ENCODE peak calls at places on chromosome 1, in five cellular contexts. W, D, T, P and Z are unnamed samples.

GRCh38 chr1:67316918-67317317 is 9.2 kb downstream of the IL12RB2 start:
- DNase-seq in W (no peak), D (no peak), T (no peak), P (peak), Z (no peak)

GRCh38 chr1:175597969-175598765 is 145.2 kb downstream of the TNR start:
- DNase-seq in W (no peak), D (no peak), T (no peak), P (peak), Z (peak)

GRCh38 chr1:171816300-171816901 is 24.9 kb upstream of the DNM3 start:
- DNase-seq in W (no peak), D (no peak), T (no peak), P (no peak), Z (no peak)

GRCh38 chr1:155093938-155094621 is 15.4 kb downstream of the EFNA3 start:
- DNase-seq in W (peak), D (peak), T (peak), P (peak), Z (peak)

GRCh38 chr1:47317841-47318240 is 3.9 kb upstream of the STIL start:
- DNase-seq in W (no peak), D (no peak), T (no peak), P (peak), Z (peak)

GRCh38 chr1:35834218-35834617 is 26.4 kb downstream of the AGO4 start:
- DNase-seq in W (no peak), D (no peak), T (no peak), P (no peak), Z (no peak)

GRCh38 chr1:226875641-226876295 is 5.4 kb downstream of the PSEN2 start:
- DNase-seq in W (peak), D (no peak), T (no peak), P (peak), Z (peak)

GRCh38 chr1:63679589-63679988 is 86.4 kb downstream of the PGM1 start:
- DNase-seq in W (no peak), D (no peak), T (no peak), P (no peak), Z (no peak)

GRCh38 chr1:151705146-151705545 is 11.5 kb downstream of the CELF3 start:
- DNase-seq in W (no peak), D (no peak), T (no peak), P (no peak), Z (no peak)

GRCh38 chr1:199173356-199173755 is 534.5 kb downstream of the PTPRC start:
- DNase-seq in W (no peak), D (no peak), T (no peak), P (peak), Z (peak)

GRCh38 chr1:170194451-170194850 is 48.7 kb downstream of the NTMT2 start:
- DNase-seq in W (no peak), D (no peak), T (no peak), P (no peak), Z (no peak)

GRCh38 chr1:46166521-46167462 is 8.1 kb upstream of the TSPAN1 start:
- DNase-seq in W (peak), D (no peak), T (peak), P (no peak), Z (no peak)

GRCh38 chr1:8598060-8598724 is 219.2 kb downstream of the RERE start:
- DNase-seq in W (peak), D (peak), T (peak), P (peak), Z (peak)

GRCh38 chr1:235902638-235903542 is 36.2 kb upstream of the LYST start:
- DNase-seq in W (peak), D (no peak), T (no peak), P (peak), Z (peak)

GRCh38 chr1:177020861-177021589 is 143.5 kb downstream of the ASTN1 start:
- DNase-seq in W (no peak), D (no peak), T (no peak), P (no peak), Z (no peak)

GRCh38 chr1:7043729-7044470 is 258.6 kb downstream of the CAMTA1 start:
- DNase-seq in W (no peak), D (no peak), T (no peak), P (no peak), Z (no peak)

DNA sequence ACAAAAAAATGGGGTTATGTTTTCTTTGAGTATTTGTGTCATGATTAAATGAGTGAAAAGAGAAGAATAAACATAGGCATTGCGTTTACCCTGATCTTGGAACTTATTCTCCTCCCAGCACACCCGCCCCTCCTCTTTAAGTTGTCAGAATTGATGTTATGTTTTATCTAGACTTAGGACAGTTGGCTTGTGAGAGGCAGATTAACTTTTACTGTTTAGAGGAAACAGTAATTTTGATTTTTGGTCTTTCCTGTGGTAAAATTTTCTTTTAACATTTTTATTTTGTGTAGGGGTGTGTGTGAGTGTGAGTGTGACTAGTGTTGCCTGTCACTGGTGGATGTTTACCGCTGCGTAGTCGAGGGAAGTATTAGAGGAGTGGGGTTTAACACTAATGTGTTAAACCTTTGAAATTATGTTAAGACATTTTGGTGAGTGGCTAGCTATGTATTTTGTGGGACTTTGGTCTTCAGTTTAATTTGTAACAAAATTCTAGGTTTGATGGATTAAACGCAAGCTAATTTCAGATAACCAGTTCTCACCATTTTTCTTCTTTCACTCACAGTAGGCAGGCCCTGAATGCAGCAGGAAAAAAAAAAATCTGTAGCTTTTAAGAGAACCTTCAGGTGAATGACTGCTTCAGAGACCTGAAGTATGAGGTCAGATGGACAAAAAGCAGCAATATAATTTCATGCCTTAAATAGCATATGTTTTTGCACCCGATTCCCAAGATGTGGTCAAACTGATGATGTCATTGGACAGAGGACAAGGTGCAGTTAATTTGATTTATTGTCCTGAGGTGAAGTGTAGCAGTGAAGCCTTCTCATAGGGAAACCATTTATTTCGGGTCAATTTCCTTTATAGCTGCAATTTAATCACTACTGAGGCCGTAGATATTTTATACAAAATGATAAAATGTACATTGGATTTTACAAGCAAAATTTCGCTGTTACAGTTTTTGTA is 2.7 kb downstream of the POU2F1 start:
- DNase-seq in W (peak), D (no peak), T (no peak), P (no peak), Z (peak)
- H3K4me3 ChIP-seq in W (no peak), D (peak), T (no peak), P (no peak), Z (no peak)

DNA sequence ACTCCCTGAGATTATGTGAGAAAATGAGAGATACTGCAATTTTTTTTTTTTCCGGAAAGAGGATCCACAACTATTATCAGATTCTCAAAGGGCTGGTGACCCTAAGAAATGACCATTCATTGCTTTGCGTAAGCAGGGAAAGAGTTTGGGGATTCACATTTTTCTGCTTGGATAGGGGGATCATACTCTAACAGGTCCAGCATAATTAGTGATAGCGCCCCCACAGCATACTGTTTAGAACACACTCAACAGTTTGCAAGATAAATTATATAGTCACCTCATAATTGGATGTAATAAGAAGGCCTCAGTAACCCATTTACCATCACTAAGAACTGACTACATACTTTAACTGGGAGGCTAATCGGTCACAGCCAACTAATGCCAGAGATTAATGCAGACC is 1.9 kb downstream of the CCT3 start:
- DNase-seq in W (no peak), D (no peak), T (no peak), P (peak), Z (no peak)
- TF ChIP-seq CTCF in W (no peak), D (no peak), T (no peak), P (peak), Z (no peak)

GRCh38 chr1:117695796-117696505 is 90.1 kb downstream of the TENT5C start:
- DNase-seq in W (peak), D (no peak), T (no peak), P (peak), Z (peak)
- H3K4me3 ChIP-seq in W (no peak), D (no peak), T (no peak), P (no peak), Z (no peak)

DNA sequence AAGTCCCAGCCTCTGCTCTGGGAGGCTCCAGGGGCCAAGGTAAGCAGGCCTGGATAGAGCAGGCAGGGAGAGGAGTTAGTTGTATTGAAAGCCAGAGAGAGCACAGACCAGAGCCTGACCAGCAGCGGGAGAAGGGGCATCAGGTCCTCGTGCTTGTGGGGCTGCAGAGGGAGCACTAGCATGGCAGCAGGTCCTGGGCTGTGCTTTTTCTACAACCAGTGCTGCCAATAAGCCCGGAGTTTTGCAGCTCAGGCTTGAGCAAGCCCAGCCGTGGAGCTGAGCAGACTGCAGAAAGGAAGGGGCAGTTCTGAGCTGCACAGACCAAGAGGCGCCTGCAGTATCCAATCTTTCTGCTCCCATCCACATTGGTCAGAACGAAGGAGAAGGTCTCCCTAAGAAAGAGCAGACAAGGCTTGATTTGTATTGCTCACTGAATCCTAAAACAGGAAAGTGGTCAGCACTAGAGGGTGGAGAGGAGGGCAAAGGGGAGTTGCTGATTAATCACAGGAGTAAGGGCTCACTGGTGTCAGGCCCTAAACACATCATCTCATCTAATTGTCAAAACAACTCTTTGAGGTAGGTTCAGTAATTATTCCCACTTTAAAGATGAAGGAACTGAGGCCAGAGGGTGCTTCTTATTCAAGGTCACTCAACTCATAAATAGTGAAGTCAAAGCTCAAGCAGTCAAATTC is 2.7 kb downstream of the DENND2D start:
- DNase-seq in W (no peak), D (no peak), T (no peak), P (peak), Z (no peak)
- TF ChIP-seq CTCF in W (no peak), D (no peak), T (no peak), P (peak), Z (no peak)

GRCh38 chr1:183039985-183040447 is 16.8 kb downstream of the LAMC1 start:
- DNase-seq in W (no peak), D (no peak), T (no peak), P (peak), Z (peak)

GRCh38 chr1:183043254-183043653 is 20.0 kb downstream of the LAMC1 start:
- DNase-seq in W (no peak), D (no peak), T (no peak), P (no peak), Z (no peak)

GRCh38 chr1:183040600-183040999 is 17.4 kb downstream of the LAMC1 start:
- DNase-seq in W (no peak), D (no peak), T (no peak), P (no peak), Z (peak)

GRCh38 chr1:183044893-183045649 is 21.9 kb downstream of the LAMC1 start:
- DNase-seq in W (no peak), D (no peak), T (no peak), P (no peak), Z (no peak)

GRCh38 chr1:183043872-183044859 is 20.9 kb downstream of the LAMC1 start:
- DNase-seq in W (no peak), D (no peak), T (no peak), P (peak), Z (peak)
- H3K4me3 ChIP-seq in W (no peak), D (no peak), T (no peak), P (no peak), Z (no peak)

GRCh38 chr1:240946926-240947325 is 335.0 kb upstream of the GREM2 start:
- DNase-seq in W (no peak), D (no peak), T (no peak), P (peak), Z (peak)
- TF ChIP-seq CTCF in W (peak), D (no peak), T (no peak), P (peak), Z (peak)